ENCODE peak calls at places on chromosomes 11 and 22, in five cellular contexts. L is cardiac muscle cell, X is fibroblast of lung, P is gastrocnemius medialis, A is sigmoid colon. N is an unnamed sample.

GRCh38 chr22:41939981-41940852 is 6.7 kb downstream of the CENPM start:
- DNase-seq in X (no peak), A (no peak), L (no peak), P (no peak), N (no peak)

GRCh38 chr22:32958021-32958420 is 100.2 kb downstream of the SYN3 start:
- DNase-seq in L (no peak), X (no peak), A (no peak), P (no peak), N (no peak)

GRCh38 chr11:74574563-74574962 is 17.8 kb upstream of the POLD3 start:
- DNase-seq in X (no peak), A (no peak), L (no peak), P (no peak), N (no peak)

GRCh38 chr22:32858121-32858703 is 56.7 kb downstream of the TIMP3 start:
- DNase-seq in A (no peak), X (no peak), P (no peak), L (no peak), N (peak; percentile 13)

GRCh38 chr22:43922123-43922522 is 1.5 kb upstream of the PNPLA3 start:
- DNase-seq in X (no peak), L (no peak), A (no peak), P (no peak), N (no peak)

GRCh38 chr11:76436020-76436419 is 8.8 kb upstream of the EMSY start:
- DNase-seq in L (no peak), P (no peak), A (no peak), X (peak; percentile 3), N (peak; percentile 19)

GRCh38 chr11:65491614-65492386 is 7.0 kb upstream of the MALAT1 start:
- DNase-seq in A (peak; percentile 94), P (peak; percentile 85), L (no peak), X (peak; percentile 94), N (peak; percentile 96)

GRCh38 chr22:19857382-19857781 is 2.7 kb upstream of the GNB1L start:
- DNase-seq in L (no peak), A (no peak), X (no peak), P (no peak), N (no peak)

GRCh38 chr22:24410110-24410856 is 17.1 kb upstream of the ADORA2A start:
- DNase-seq in A (no peak), L (no peak), X (peak; percentile 61), P (no peak), N (peak; percentile 44)

GRCh38 chr11:24422371-24422770 is 74.5 kb upstream of the LUZP2 start:
- DNase-seq in A (no peak), L (no peak), P (no peak), X (no peak), N (peak; percentile 12)

GRCh38 chr11:27216268-27217149 is 146.5 kb downstream of the CCDC34 start:
- DNase-seq in P (peak; percentile 42), A (peak; percentile 86), L (peak; percentile 37), X (peak; percentile 77), N (peak; percentile 43)

GRCh38 chr22:20389288-20389687 is 4.7 kb upstream of the ZNF74 start:
- DNase-seq in A (no peak), P (no peak), X (no peak), L (no peak), N (no peak)

GRCh38 chr11:63769044-63769718 is 606 bp upstream of the ZFTA start:
- DNase-seq in P (no peak), A (peak; percentile 76), L (peak; percentile 51), X (no peak), N (peak; percentile 74)

GRCh38 chr11:69834811-69835800 is 15.9 kb upstream of the FGF3 start:
- DNase-seq in L (no peak), A (peak; percentile 36), X (no peak), P (no peak), N (no peak)

GRCh38 chr11:118054712-118055640 is 21.9 kb upstream of the TMPRSS4 start:
- DNase-seq in X (no peak), P (no peak), L (no peak), A (peak; percentile 38), N (no peak)

GRCh38 chr11:119625206-119625988 is 103.6 kb downstream of the NECTIN1 start:
- DNase-seq in L (no peak), P (no peak), X (no peak), A (peak; percentile 39), N (no peak)

GRCh38 chr11:71200172-71200716 is 52.1 kb downstream of the SHANK2 start:
- DNase-seq in A (no peak), P (no peak), L (no peak), X (no peak), N (no peak)

GRCh38 chr11:35035894-35036408 is 103.0 kb upstream of the CD44 start:
- DNase-seq in X (peak; percentile 91), P (no peak), L (no peak), A (no peak), N (peak; percentile 94)

GRCh38 chr11:1181420-1181819 is 23.7 kb downstream of the MUC5AC start:
- DNase-seq in P (no peak), X (no peak), A (no peak), L (no peak), N (no peak)

GRCh38 chr22:46064966-46065666 is 85.2 kb upstream of the PPARA start:
- DNase-seq in L (no peak), X (peak; percentile 51), P (no peak), A (peak; percentile 69), N (peak; percentile 71)

GRCh38 chr11:7571640-7572000 is 57.8 kb downstream of the PPFIBP2 start:
- DNase-seq in X (peak; percentile 75), A (peak; percentile 73), P (no peak), L (peak; percentile 77), N (peak; percentile 83)

GRCh38 chr22:43554694-43555365 is 143.0 kb downstream of the MPPED1 start:
- DNase-seq in L (no peak), A (peak; percentile 50), P (no peak), X (no peak), N (no peak)

GRCh38 chr11:369336-370018 is at the start of gene B4GALNT4:
- DNase-seq in X (no peak), P (no peak), A (no peak), L (peak; percentile 80), N (peak; percentile 76)

GRCh38 chr11:55481416-55481815 is 72.9 kb upstream of the OR4C15 start:
- DNase-seq in P (no peak), X (no peak), A (no peak), L (no peak), N (no peak)

GRCh38 chr11:57219021-57219627 is 17.9 kb downstream of the APLNR start:
- DNase-seq in A (no peak), P (no peak), L (no peak), X (peak; percentile 22), N (peak; percentile 45)

GRCh38 chr11:35391922-35392813 is 27.2 kb downstream of the SLC1A2 start:
- DNase-seq in X (peak; percentile 82), L (peak; percentile 87), A (peak; percentile 85), P (peak; percentile 26), N (peak; percentile 88)

GRCh38 chr11:100667449-100667848 is 19.6 kb upstream of the ARHGAP42 start:
- DNase-seq in P (no peak), X (no peak), A (no peak), L (no peak), N (no peak)

GRCh38 chr11:115911656-115912055 is 407.4 kb upstream of the CADM1 start:
- DNase-seq in L (no peak), P (no peak), X (no peak), A (no peak), N (no peak)

GRCh38 chr11:134142536-134142935 is 73.7 kb downstream of the JAM3 start:
- DNase-seq in P (no peak), X (peak; percentile 74), A (no peak), L (no peak), N (peak; percentile 36)

GRCh38 chr11:75239551-75240290 is 853 bp upstream of the TPBGL start:
- DNase-seq in P (no peak), L (no peak), A (no peak), X (no peak), N (no peak)

GRCh38 chr11:95485115-95485900 is 254.3 kb upstream of the SESN3 start:
- DNase-seq in A (no peak), X (no peak), L (no peak), P (no peak), N (peak; percentile 87)

GRCh38 chr22:48483764-48484528 is 1343.7 kb downstream of the BRD1 start:
- DNase-seq in A (no peak), L (no peak), P (no peak), X (no peak), N (no peak)

GRCh38 chr11:66617148-66617814 is 851 bp downstream of the RBM14 start:
- DNase-seq in P (peak; percentile 48), L (peak; percentile 78), X (no peak), A (peak; percentile 89), N (peak; percentile 91)

GRCh38 chr11:11807811-11808210 is 34.0 kb upstream of the USP47 start:
- DNase-seq in X (no peak), A (no peak), L (no peak), P (no peak), N (no peak)
- H3K27ac ChIP-seq in X (no peak overlapping the region), A (peak overlapping the region; percentile 68), L (no peak overlapping the region), P (no peak overlapping the region), N (no peak overlapping the region)

GRCh38 chr11:29606596-29606995 is 410.2 kb downstream of the KCNA4 start:
- DNase-seq in L (no peak), P (no peak), X (no peak), A (no peak), N (no peak)

GRCh38 chr11:29616611-29617010 is 400.2 kb downstream of the KCNA4 start:
- DNase-seq in A (no peak), L (no peak), P (no peak), X (no peak), N (peak; percentile 55)

DNA sequence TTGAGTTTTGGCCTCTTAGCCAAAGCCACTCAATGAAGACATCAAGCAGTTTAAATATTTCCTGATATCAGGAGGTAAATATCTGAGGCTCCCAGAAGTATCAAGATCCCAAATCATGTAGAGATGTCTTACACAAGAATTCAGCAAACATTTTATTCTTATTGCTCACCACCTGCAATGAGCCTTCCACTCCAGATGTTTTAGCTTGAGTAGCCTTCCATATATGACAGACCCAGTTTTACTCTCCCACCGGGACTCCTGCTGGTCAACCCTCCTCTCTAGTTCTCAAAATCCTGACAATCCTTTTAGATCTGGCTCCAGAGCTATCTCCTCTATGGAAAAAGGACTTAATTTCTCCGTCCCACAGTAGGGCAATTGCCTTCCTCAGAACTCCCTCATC is 404.4 kb downstream of the KCNA4 start:
- DNase-seq in P (no peak), L (no peak), A (no peak), X (no peak), N (peak; percentile 2)
- H3K9me3 ChIP-seq in P (no peaks in the 10 kb centered on the region), L (no peaks in the 10 kb centered on the region), A (no peaks in the 10 kb centered on the region), X (no peaks in the 10 kb centered on the region), N (no peaks in the 10 kb centered on the region)

GRCh38 chr22:22478450-22478849 is 30.1 kb downstream of the ZNF280B start:
- DNase-seq in X (no peak), A (no peak), P (no peak), L (no peak), N (no peak)
- H3K27ac ChIP-seq in X (no peak overlapping the region), A (no peak overlapping the region), P (no peak overlapping the region), L (no peak overlapping the region), N (no peak overlapping the region)

DNA sequence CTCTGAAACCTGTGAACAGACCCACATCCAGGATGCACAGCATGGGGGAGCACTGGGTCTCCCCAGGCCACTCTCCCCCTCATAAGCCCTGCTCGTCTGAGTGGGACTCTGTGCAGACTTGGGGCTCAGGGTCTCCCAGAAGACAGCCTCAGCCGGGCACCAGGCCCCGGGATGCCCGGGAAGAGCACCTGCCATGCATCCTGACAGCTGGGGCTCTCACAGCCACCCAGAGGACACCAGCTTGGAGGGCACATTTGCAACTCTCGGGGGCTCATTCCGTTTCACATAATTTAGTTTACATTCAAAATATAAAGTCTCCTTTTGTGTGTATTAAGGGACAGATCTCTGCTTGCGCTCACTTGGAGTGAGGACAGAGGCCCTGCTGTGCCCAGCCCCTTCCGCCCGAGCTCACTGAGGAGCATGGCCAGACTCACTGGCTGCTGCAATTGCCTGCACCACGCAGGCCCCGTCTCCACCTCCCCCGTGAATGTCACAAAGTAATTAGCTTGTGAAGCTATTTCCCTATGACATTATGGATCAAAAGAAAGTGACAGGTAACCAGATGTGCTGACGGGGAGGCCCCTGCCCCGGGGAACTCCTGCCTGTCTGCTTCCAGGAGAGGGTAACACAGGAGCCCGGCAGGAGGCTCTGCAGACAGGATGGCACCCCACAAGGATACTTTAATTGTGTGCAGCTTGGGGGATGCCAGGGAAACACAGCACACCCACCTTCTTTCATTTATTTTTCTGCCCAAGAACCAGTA is 275.6 kb downstream of the BRD1 start:
- DNase-seq in L (no peak), X (no peak), P (no peak), A (peak; percentile 24), N (no peak)
- H3K9me3 ChIP-seq in L (no peaks in the 10 kb centered on the region), X (no peaks in the 10 kb centered on the region), P (no peaks in the 10 kb centered on the region), A (peaks cover 10% of the 10 kb centered on the region), N (no peaks in the 10 kb centered on the region)